ENCODE peak calls at places on chromosomes 13 and 19, in five cellular contexts. K is cardiac muscle cell, E is HL-60, O is transverse colon, P is Ammon's horn. H is an unnamed sample.

GRCh38 chr13:87089391-87089790 is 581.8 kb upstream of the SLITRK5 start:
- DNase-seq in O (no peak), P (no peak), K (peak), E (no peak), H (no peak)

GRCh38 chr19:11033251-11033650 is 56.0 kb upstream of the LDLR start:
- DNase-seq in K (no peak), P (no peak), E (no peak), O (no peak), H (no peak)

GRCh38 chr13:101303512-101303911 is 112.8 kb downstream of the NALCN start:
- DNase-seq in P (peak), K (no peak), E (no peak), O (no peak), H (no peak)

GRCh38 chr13:98459721-98460370 is 117.1 kb downstream of the STK24 start:
- DNase-seq in E (no peak), P (no peak), K (no peak), O (no peak), H (no peak)

GRCh38 chr19:42092350-42092749 is 16.4 kb downstream of the ZNF574 start:
- DNase-seq in E (peak), K (peak), O (peak), P (no peak), H (no peak)

GRCh38 chr19:4575978-4576933 is 16.8 kb upstream of the SEMA6B start:
- DNase-seq in P (peak), E (no peak), O (peak), K (peak), H (no peak)

GRCh38 chr19:3178377-3178972 is at the start of gene S1PR4:
- DNase-seq in O (peak), K (no peak), P (no peak), E (no peak), H (no peak)

GRCh38 chr19:5953680-5954213 is 24.2 kb downstream of the RANBP3 start:
- DNase-seq in E (no peak), K (no peak), P (no peak), O (no peak), H (no peak)

GRCh38 chr19:15108145-15108844 is 1.1 kb downstream of the SYDE1 start:
- DNase-seq in P (no peak), E (no peak), K (peak), O (no peak), H (no peak)

GRCh38 chr13:20729633-20730585 is 26.4 kb downstream of the IL17D start:
- DNase-seq in P (no peak), O (no peak), K (no peak), E (no peak), H (no peak)